ENCODE peak calls at places on chromosome 18, in six cellular contexts. N is endothelial cell, W is B cell, X is GM13976, K is foreskin fibroblast, R is BJ. M is an unnamed sample.

GRCh38 chr18:10296491-10296890 is 157.9 kb upstream of the APCDD1 start:
- DNase-seq in N (no peak), W (no peak), X (no peak), K (no peak), R (no peak), M (no peak)

GRCh38 chr18:11689972-11690570 is 1.0 kb downstream of the GNAL start:
- DNase-seq in N (no peak), W (no peak), X (no peak), K (peak), R (no peak), M (no peak)

GRCh38 chr18:22065311-22065710 is 104.1 kb upstream of the GATA6 start:
- DNase-seq in N (no peak), W (no peak), X (no peak), K (no peak), R (no peak), M (no peak)

GRCh38 chr18:63648241-63648640 is 4.2 kb upstream of the SERPINB4 start:
- DNase-seq in N (no peak), W (no peak), X (no peak), K (peak), R (no peak), M (no peak)

GRCh38 chr18:72762505-72763122 is 105.2 kb downstream of the NETO1 start:
- DNase-seq in N (peak), W (no peak), X (peak), K (peak), R (no peak), M (no peak)

GRCh38 chr18:1872274-1872673 is 699.0 kb downstream of the METTL4 start:
- DNase-seq in N (no peak), W (no peak), X (no peak), K (no peak), R (no peak), M (no peak)

GRCh38 chr18:49098386-49098785 is 147.6 kb upstream of the SMAD7 start:
- DNase-seq in N (no peak), W (no peak), X (no peak), K (peak), R (no peak), M (no peak)

GRCh38 chr18:36899289-36899688 is 70.4 kb downstream of the KIAA1328 start:
- DNase-seq in N (no peak), W (no peak), X (no peak), K (peak), R (no peak), M (no peak)

GRCh38 chr18:57776354-57776753 is 26.8 kb downstream of the ATP8B1 start:
- DNase-seq in N (no peak), W (no peak), X (no peak), K (no peak), R (no peak), M (no peak)

GRCh38 chr18:3810271-3810670 is 360.3 kb downstream of the TGIF1 start:
- DNase-seq in N (no peak), W (no peak), X (no peak), K (no peak), R (no peak), M (no peak)

GRCh38 chr18:48819276-48819675 is 131.5 kb downstream of the SMAD7 start:
- DNase-seq in N (peak), W (peak), X (no peak), K (no peak), R (no peak), M (peak)

GRCh38 chr18:11387880-11388279 is 221.5 kb upstream of the SLC35G4 start:
- DNase-seq in N (no peak), W (no peak), X (peak), K (peak), R (no peak), M (no peak)

GRCh38 chr18:69946608-69947155 is 991 bp downstream of the CD226 start:
- DNase-seq in N (no peak), W (no peak), X (no peak), K (no peak), R (no peak), M (no peak)

GRCh38 chr18:79396431-79397287 is 929 bp downstream of the NFATC1 start:
- DNase-seq in N (peak), W (peak), X (peak), K (peak), R (no peak), M (no peak)

GRCh38 chr18:10261315-10262276 is 192.8 kb upstream of the APCDD1 start:
- DNase-seq in N (no peak), W (no peak), X (no peak), K (peak), R (no peak), M (peak)

GRCh38 chr18:21662591-21662990 is 42.0 kb downstream of the ABHD3 start:
- DNase-seq in N (no peak), W (no peak), X (no peak), K (no peak), R (no peak), M (no peak)

GRCh38 chr18:67194886-67195285 is 321.6 kb downstream of the DSEL start:
- DNase-seq in N (peak), W (no peak), X (no peak), K (no peak), R (no peak), M (no peak)

GRCh38 chr18:36934884-36935283 is 106.0 kb downstream of the KIAA1328 start:
- DNase-seq in N (no peak), W (no peak), X (no peak), K (peak), R (peak), M (no peak)

GRCh38 chr18:26052497-26052896 is 37.9 kb downstream of the SS18 start:
- DNase-seq in N (no peak), W (no peak), X (no peak), K (peak), R (no peak), M (no peak)

GRCh38 chr18:41624461-41624860 is 330.6 kb upstream of the PIK3C3 start:
- DNase-seq in N (no peak), W (no peak), X (no peak), K (peak), R (no peak), M (no peak)

DNA sequence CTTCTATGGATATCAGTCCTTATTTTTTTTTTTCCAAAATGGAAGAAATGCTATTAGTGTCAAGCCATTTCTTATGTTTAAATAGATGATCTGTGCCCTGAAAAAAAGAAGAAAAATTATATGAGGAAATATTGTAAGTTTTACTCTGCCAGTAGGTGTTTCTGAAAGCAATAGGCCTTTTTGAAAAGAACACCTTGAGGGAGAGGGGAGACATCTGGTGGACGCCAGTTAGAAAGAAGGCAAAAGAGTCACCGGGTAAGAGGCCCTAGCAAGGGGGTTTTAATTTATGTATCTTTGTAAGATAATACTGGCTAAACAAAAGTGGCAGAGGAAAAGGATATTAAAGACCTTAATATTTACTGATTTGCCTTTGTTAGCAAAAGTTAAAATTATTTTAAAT is 56.1 kb downstream of the DYNAP start:
- DNase-seq in N (peak), W (no peak), X (peak), K (peak), R (no peak), M (no peak)
- TF ChIP-seq CTCF in N (peak), W (no peak), X (peak), K (no peak), R (peak), M (no peak)

DNA sequence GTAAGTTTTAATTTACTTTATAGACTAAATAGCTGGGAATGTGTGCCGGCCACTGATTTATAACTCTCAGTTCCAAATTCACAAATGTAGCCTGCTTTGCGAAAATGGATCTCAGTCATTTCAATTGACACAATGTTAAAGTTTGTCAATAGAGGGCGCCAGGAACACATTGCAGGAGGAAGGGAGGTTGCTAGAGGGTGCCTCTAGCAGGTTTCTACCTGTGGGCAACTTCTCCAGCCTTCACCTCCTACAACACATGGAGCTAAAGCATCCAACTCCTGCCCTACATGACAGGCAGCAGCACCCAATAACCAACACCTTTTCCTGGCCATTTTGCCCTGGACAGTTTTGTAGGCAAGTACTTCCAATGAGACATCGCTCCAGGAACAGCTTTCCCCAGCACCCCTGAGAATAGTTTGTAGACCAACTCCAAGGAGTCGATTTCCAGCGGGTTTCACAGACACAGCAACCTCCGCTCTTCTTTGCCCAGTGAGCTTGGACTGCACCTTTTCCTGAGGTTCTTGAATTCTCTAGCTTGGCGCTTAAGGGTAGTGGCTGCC is 784.8 kb upstream of the CDH2 start:
- DNase-seq in N (peak), W (no peak), X (no peak), K (peak), R (no peak), M (no peak)
- TF ChIP-seq CTCF in N (peak), W (no peak), X (peak), K (peak), R (peak), M (peak)

GRCh38 chr18:45014047-45014501 is 333.4 kb downstream of the SETBP1 start:
- DNase-seq in N (no peak), W (no peak), X (no peak), K (peak), R (peak), M (peak)
- TF ChIP-seq CTCF in N (peak), W (no peak), X (no peak), K (peak), R (peak), M (no peak)

GRCh38 chr18:54232485-54233227 is 8.2 kb upstream of the MBD2 start:
- DNase-seq in N (no peak), W (no peak), X (no peak), K (no peak), R (no peak), M (no peak)
- TF ChIP-seq CTCF in N (no peak), W (no peak), X (no peak), K (no peak), R (no peak), M (no peak)

GRCh38 chr18:32328974-32329373 is 139.1 kb downstream of the MEP1B start:
- DNase-seq in N (no peak), W (no peak), X (no peak), K (no peak), R (no peak), M (no peak)

GRCh38 chr18:32337821-32338220 is 132.9 kb downstream of the GAREM1 start:
- DNase-seq in N (no peak), W (no peak), X (no peak), K (no peak), R (no peak), M (no peak)

GRCh38 chr18:32332708-32333107 is 138.0 kb downstream of the GAREM1 start:
- DNase-seq in N (no peak), W (no peak), X (no peak), K (no peak), R (no peak), M (no peak)

GRCh38 chr18:32337347-32337746 is 133.3 kb downstream of the GAREM1 start:
- DNase-seq in N (no peak), W (no peak), X (no peak), K (no peak), R (no peak), M (no peak)

GRCh38 chr18:32333781-32334180 is 136.9 kb downstream of the GAREM1 start:
- DNase-seq in N (no peak), W (no peak), X (no peak), K (peak), R (no peak), M (no peak)
- TF ChIP-seq CTCF in N (no peak), W (no peak), X (no peak), K (no peak), R (no peak), M (peak)

GRCh38 chr18:12703714-12704113 is 872 bp downstream of the PSMG2 start:
- DNase-seq in N (no peak), W (no peak), X (no peak), K (peak), R (peak), M (no peak)

GRCh38 chr18:12699747-12700146 is 2.8 kb downstream of the CEP76 start:
- DNase-seq in N (no peak), W (no peak), X (no peak), K (no peak), R (no peak), M (no peak)

GRCh38 chr18:12701161-12701560 is 1.4 kb downstream of the CEP76 start:
- DNase-seq in N (no peak), W (no peak), X (no peak), K (peak), R (no peak), M (no peak)

GRCh38 chr18:12702221-12703095 is at the start of the genes CEP76 and PSMG2:
- DNase-seq in N (peak), W (peak), X (peak), K (peak), R (peak), M (peak)

GRCh38 chr18:12703096-12703567 is 290 bp downstream of the PSMG2 start:
- DNase-seq in N (no peak), W (no peak), X (no peak), K (no peak), R (no peak), M (no peak)
- TF ChIP-seq CTCF in N (no peak), W (no peak), X (no peak), K (no peak), R (no peak), M (no peak)

DNA sequence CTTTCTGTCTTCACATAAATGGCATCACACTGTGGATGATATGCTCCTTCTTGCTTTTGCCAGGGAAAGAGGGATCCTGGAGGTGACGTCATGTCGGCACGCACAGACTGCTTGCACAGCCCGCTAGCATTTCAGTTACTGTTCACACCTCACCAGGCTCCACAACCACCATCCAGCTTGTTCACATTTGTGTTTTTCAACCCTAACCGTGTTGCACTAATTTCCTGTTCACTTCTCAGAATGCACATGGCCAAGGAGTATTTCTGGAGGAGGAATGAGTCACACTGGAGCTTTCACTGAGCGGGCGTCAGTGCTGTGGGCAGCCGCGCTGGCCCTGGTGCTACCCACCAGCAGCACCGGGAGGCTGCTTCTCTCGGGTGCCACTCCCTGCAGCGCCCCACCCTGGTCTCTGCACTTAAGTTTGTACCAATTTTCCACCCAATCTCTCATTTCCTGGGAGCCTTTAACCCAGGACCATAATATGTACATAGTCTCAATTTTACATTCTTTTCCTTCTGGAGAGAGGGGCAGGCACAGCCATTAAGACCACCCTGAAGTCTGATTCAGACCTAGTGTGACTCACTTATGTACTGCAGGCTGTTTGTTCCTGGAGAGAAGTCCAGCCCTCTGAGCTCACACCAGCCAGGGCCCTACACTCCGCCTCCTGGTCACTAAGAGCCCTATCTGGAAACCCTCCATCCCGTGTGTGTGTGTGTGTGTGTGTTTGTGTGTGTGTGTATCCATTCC is 65.1 kb downstream of the MBP start:
- DNase-seq in N (no peak), W (no peak), X (no peak), K (peak), R (peak), M (peak)
- TF ChIP-seq CTCF in N (no peak), W (no peak), X (peak), K (no peak), R (peak), M (no peak)

M was measured in right atrium auricular region.